ENCODE peak calls at places on chromosomes 5 and 9, in four cellular contexts. N is HL-60, R is spleen, W is stomach. B is an unnamed sample.
A peak's percentile ranks its signal among the peaks of the same experiment; 100 is the strongest.

GRCh38 chr9:120868339-120868675 is 8.7 kb downstream of the PHF19 start:
- DNase-seq in N (peak; percentile 78), R (no peak), W (no peak), B (no peak)

GRCh38 chr9:6034954-6035353 is 19.5 kb upstream of the RANBP6 start:
- DNase-seq in N (no peak), R (no peak), W (no peak), B (no peak)

GRCh38 chr5:168302785-168303184 is 11.3 kb downstream of the WWC1 start:
- DNase-seq in N (no peak), R (no peak), W (no peak), B (no peak)

GRCh38 chr9:105088088-105088487 is 156.4 kb upstream of the SLC44A1 start:
- DNase-seq in N (peak; percentile 17), R (no peak), W (no peak), B (no peak)

GRCh38 chr5:67154518-67155206 is 41.9 kb downstream of the CD180 start:
- DNase-seq in N (no peak), R (no peak), W (no peak), B (no peak)

GRCh38 chr5:36685631-36686147 is 79.3 kb downstream of the SLC1A3 start:
- DNase-seq in N (peak; percentile 79), R (no peak), W (no peak), B (no peak)

GRCh38 chr5:43422143-43422542 is 10.0 kb upstream of the CCL28 start:
- DNase-seq in N (no peak), R (no peak), W (peak; percentile 63), B (no peak)

GRCh38 chr9:112546149-112547012 is 59.8 kb downstream of the KIAA1958 start:
- DNase-seq in N (no peak), R (no peak), W (no peak), B (no peak)

GRCh38 chr5:150342583-150342982 is 14.9 kb upstream of the TCOF1 start:
- DNase-seq in N (no peak), R (no peak), W (no peak), B (no peak)

GRCh38 chr5:97636766-97637165 is 453.7 kb upstream of the RIOK2 start:
- DNase-seq in N (no peak), R (no peak), W (no peak), B (no peak)

GRCh38 chr9:137588891-137589290 is 1.4 kb downstream of the ZMYND19 start:
- DNase-seq in N (no peak), R (no peak), W (no peak), B (no peak)

GRCh38 chr5:137888875-137889759 is at the start of gene PKD2L2:
- DNase-seq in N (no peak), R (peak; percentile 97), W (peak; percentile 80), B (peak; percentile 72)

GRCh38 chr5:79001471-79001870 is 16.4 kb upstream of the ARSB start:
- DNase-seq in N (no peak), R (no peak), W (no peak), B (no peak)

GRCh38 chr5:89994266-89994665 is 415.3 kb downstream of the CETN3 start:
- DNase-seq in N (no peak), R (no peak), W (no peak), B (no peak)

GRCh38 chr9:76456202-76456926 is 2.6 kb upstream of the GCNT1 start:
- DNase-seq in N (no peak), R (peak; percentile 85), W (peak; percentile 86), B (no peak)

GRCh38 chr9:87148391-87149237 is 201.3 kb upstream of the GAS1 start:
- DNase-seq in N (no peak), R (peak; percentile 77), W (peak; percentile 74), B (peak; percentile 74)

GRCh38 chr5:71891856-71892255 is 172.8 kb downstream of the CARTPT start:
- DNase-seq in N (no peak), R (no peak), W (no peak), B (peak; percentile 54)

GRCh38 chr5:147170603-147171002 is 64.2 kb upstream of the STK32A start:
- DNase-seq in N (no peak), R (no peak), W (no peak), B (no peak)

GRCh38 chr5:68070641-68071191 is 144.8 kb upstream of the PIK3R1 start:
- DNase-seq in N (no peak), R (no peak), W (no peak), B (no peak)

GRCh38 chr5:98630621-98631020 is 142.8 kb upstream of the RGMB start:
- DNase-seq in N (no peak), R (no peak), W (no peak), B (no peak)

GRCh38 chr9:2216591-2216990 is 201.4 kb downstream of the SMARCA2 start:
- DNase-seq in N (no peak), R (no peak), W (no peak), B (no peak)

GRCh38 chr5:33810491-33811120 is 81.2 kb downstream of the ADAMTS12 start:
- DNase-seq in N (no peak), R (no peak), W (no peak), B (no peak)

GRCh38 chr5:56574778-56575177 is 240.6 kb upstream of the MAP3K1 start:
- DNase-seq in N (no peak), R (no peak), W (no peak), B (no peak)

GRCh38 chr9:4657426-4658159 is 4.5 kb upstream of the PLPP6 start:
- DNase-seq in N (no peak), R (no peak), W (peak; percentile 64), B (no peak)

GRCh38 chr5:71937906-71938698 is 169.2 kb upstream of the MAP1B start:
- DNase-seq in N (no peak), R (no peak), W (no peak), B (no peak)

GRCh38 chr5:33941090-33941489 is 4.9 kb downstream of the RXFP3 start:
- DNase-seq in N (no peak), R (no peak), W (no peak), B (no peak)

GRCh38 chr9:125536184-125537152 is 170.5 kb downstream of the MAPKAP1 start:
- DNase-seq in N (no peak), R (no peak), W (no peak), B (peak; percentile 68)

GRCh38 chr9:76866689-76867088 is 39.2 kb downstream of the PRUNE2 start:
- DNase-seq in N (no peak), R (no peak), W (no peak), B (no peak)

GRCh38 chr9:21991039-21991959 is 2.9 kb downstream of the CDKN2A start:
- DNase-seq in N (no peak), R (no peak), W (no peak), B (no peak)

GRCh38 chr9:12640021-12640587 is 53.1 kb upstream of the TYRP1 start:
- DNase-seq in N (peak; percentile 1), R (no peak), W (no peak), B (no peak)

GRCh38 chr5:139148986-139149385 is 49.2 kb downstream of the SIL1 start:
- DNase-seq in N (no peak), R (no peak), W (no peak), B (no peak)

GRCh38 chr5:43420241-43420640 is 8.1 kb upstream of the CCL28 start:
- DNase-seq in N (no peak), R (no peak), W (no peak), B (no peak)

GRCh38 chr5:150129813-150130492 is 25.7 kb downstream of the PDGFRB start:
- DNase-seq in N (peak; percentile 65), R (no peak), W (peak; percentile 78), B (peak; percentile 72)

GRCh38 chr5:141121563-141121962 is at the start of gene PCDHB4:
- DNase-seq in N (no peak), R (no peak), W (no peak), B (no peak)

GRCh38 chr5:57817001-57817453 is 334.4 kb upstream of the ACTBL2 start:
- DNase-seq in N (no peak), R (no peak), W (no peak), B (no peak)

GRCh38 chr5:95669985-95670384 is 12.8 kb downstream of the SPATA9 start:
- DNase-seq in N (no peak), R (no peak), W (no peak), B (no peak)
- H3K27ac ChIP-seq in N (no peak overlapping the region), R (no peak overlapping the region), W (peak overlapping the region; percentile 63), B (no peak overlapping the region)

GRCh38 chr9:94922098-94922607 is 195.7 kb downstream of the AOPEP start:
- DNase-seq in N (no peak), R (no peak), W (no peak), B (no peak)
- TF ChIP-seq POLR2AphosphoS5 in N (no peak), R (no peak), W (peak; percentile 68), B (peak; percentile 25)

GRCh38 chr9:130825809-130826208 is 9.2 kb upstream of the ABL1 start:
- DNase-seq in N (no peak), R (no peak), W (no peak), B (no peak)
- H3K27ac ChIP-seq in N (no peak overlapping the region), R (no peak overlapping the region), W (peak overlapping the region; percentile 82), B (no peak overlapping the region)

GRCh38 chr9:89808801-89809200 is 204.0 kb downstream of the GADD45G start:
- DNase-seq in N (no peak), R (no peak), W (no peak), B (no peak)
- TF ChIP-seq POLR2AphosphoS5 in N (no peak), R (no peak), W (no peak), B (no peak)

DNA sequence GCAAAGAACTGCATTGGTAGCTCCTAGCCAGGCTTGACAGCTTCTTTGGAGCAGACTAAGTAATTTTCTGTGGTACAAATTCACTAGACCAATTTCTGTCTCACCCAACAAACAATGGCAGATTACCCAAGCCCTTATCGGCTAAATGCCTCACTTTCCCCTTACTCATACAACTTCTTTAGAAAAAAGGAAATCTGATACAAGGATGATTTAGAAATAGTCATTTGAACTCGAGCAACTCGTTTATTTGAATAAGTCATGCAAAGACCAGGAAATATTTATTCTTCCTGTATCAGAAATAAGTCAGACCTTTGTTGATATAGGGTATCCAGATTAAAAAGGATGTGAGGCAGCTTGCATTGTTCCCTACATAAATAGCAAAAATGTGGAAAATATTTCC is 170.4 kb upstream of the CDH6 start:
- DNase-seq in N (no peak), R (no peak), W (no peak), B (no peak)
- H3K27ac ChIP-seq in N (no peak overlapping the region), R (no peak overlapping the region), W (no peak overlapping the region), B (no peak overlapping the region)

GRCh38 chr9:95755421-95755730 is 120.1 kb upstream of the ERCC6L2 start:
- DNase-seq in N (no peak), R (no peak), W (no peak), B (no peak)

GRCh38 chr9:95756101-95756500 is 119.4 kb upstream of the ERCC6L2 start:
- DNase-seq in N (no peak), R (no peak), W (no peak), B (no peak)

GRCh38 chr9:95754533-95755420 is 120.7 kb upstream of the ERCC6L2 start:
- DNase-seq in N (no peak), R (no peak), W (no peak), B (no peak)

GRCh38 chr9:95752129-95752731 is 123.3 kb upstream of the ERCC6L2 start:
- DNase-seq in N (no peak), R (no peak), W (no peak), B (no peak)

GRCh38 chr9:95753762-95754465 is 121.6 kb upstream of the ERCC6L2 start:
- DNase-seq in N (no peak), R (no peak), W (no peak), B (no peak)
- TF ChIP-seq POLR2AphosphoS5 in N (no peak), R (no peak), W (peak; percentile 9), B (no peak)

DNA sequence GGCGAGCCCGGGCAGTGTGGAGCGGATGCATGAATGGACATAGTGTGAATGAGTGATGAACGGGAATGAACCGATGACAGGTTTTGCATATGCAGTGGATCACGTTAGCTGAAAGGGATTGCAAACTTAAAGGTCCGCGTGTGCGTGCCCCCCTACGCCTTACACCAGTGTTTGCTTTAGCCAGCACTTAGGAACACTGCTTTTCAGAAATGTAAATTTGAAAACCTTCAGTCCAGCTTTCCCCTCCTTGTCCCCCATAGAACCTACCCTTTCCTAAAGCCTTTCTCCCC is 692 bp downstream of the PSAT1 start:
- DNase-seq in N (no peak), R (no peak), W (no peak), B (no peak)
- H3K27ac ChIP-seq in N (peak overlapping the region; percentile 91), R (no peak overlapping the region), W (peak overlapping the region; percentile 73), B (no peak overlapping the region)

B was measured in breast epithelium.